ENCODE peak calls at places on chromosomes 2 and 18, in nine cellular contexts. T is H1, P is stomach, F is HCT116, Z is sigmoid colon, D is Panc1, J is esophagus muscularis mucosa, X is SK-N-SH, O is breast epithelium. G is an unnamed sample.

GRCh38 chr2:9256570-9257043 is 50.0 kb downstream of the ASAP2 start:
- DNase-seq in D (no peak), P (no peak), J (no peak), T (no peak), O (no peak), F (no peak), X (peak; percentile 73), Z (no peak), G (no peak)

GRCh38 chr2:84297155-84297554 is 161.9 kb downstream of the SUCLG1 start:
- DNase-seq in X (no peak), P (no peak), F (peak; percentile 75), O (no peak), J (no peak), T (no peak), Z (no peak), D (no peak), G (no peak)

GRCh38 chr2:37809525-37809924 is 115.6 kb upstream of the RMDN2 start:
- DNase-seq in X (peak; percentile 33), D (no peak), O (no peak), J (peak; percentile 7), Z (no peak), P (peak; percentile 34), F (peak; percentile 12), T (no peak), G (no peak)

GRCh38 chr18:3088044-3088443 is 75.1 kb upstream of the LPIN2 start:
- DNase-seq in Z (no peak), J (peak; percentile 34), T (no peak), X (no peak), P (no peak), D (no peak), F (no peak), O (no peak), G (no peak)

GRCh38 chr2:23757686-23758433 is 169.1 kb downstream of the ATAD2B start:
- DNase-seq in X (no peak), Z (no peak), P (no peak), F (peak; percentile 48), O (no peak), J (no peak), D (peak; percentile 42), T (no peak), G (no peak)

GRCh38 chr2:69386376-69386775 is 651 bp downstream of the GFPT1 start:
- DNase-seq in P (no peak), Z (no peak), X (peak; percentile 26), J (no peak), T (peak; percentile 11), D (no peak), O (no peak), F (no peak), G (no peak)

GRCh38 chr2:21912405-21912804 is 788.6 kb downstream of the TDRD15 start:
- DNase-seq in F (no peak), P (no peak), D (no peak), T (no peak), Z (no peak), O (no peak), X (no peak), J (no peak), G (no peak)

GRCh38 chr18:74063552-74063951 is 84.1 kb downstream of the FBXO15 start:
- DNase-seq in Z (no peak), T (no peak), J (peak; percentile 88), P (no peak), O (no peak), D (no peak), F (no peak), X (no peak), G (no peak)

GRCh38 chr2:10863837-10864236 is 47.9 kb upstream of the KCNF1 start:
- DNase-seq in X (no peak), T (no peak), Z (no peak), J (no peak), F (no peak), P (no peak), O (no peak), D (no peak), G (no peak)

GRCh38 chr2:166158546-166158945 is 30.7 kb upstream of the SCN1A start:
- DNase-seq in O (no peak), D (no peak), P (no peak), F (no peak), J (no peak), T (no peak), X (no peak), Z (no peak), G (no peak)

GRCh38 chr2:158600155-158600802 is 143.5 kb downstream of the PKP4 start:
- DNase-seq in X (no peak), D (peak; percentile 71), F (no peak), P (peak; percentile 57), Z (no peak), O (no peak), T (no peak), J (no peak), G (peak; percentile 51)

GRCh38 chr2:232574674-232575403 is 24.4 kb downstream of the EIF4E2 start:
- DNase-seq in O (no peak), D (no peak), Z (no peak), P (no peak), F (no peak), T (no peak), X (no peak), J (no peak), G (no peak)

GRCh38 chr18:56316727-56317126 is 321.7 kb downstream of the TXNL1 start:
- DNase-seq in J (no peak), D (no peak), Z (no peak), X (no peak), P (no peak), T (no peak), O (no peak), F (no peak), G (no peak)

GRCh38 chr2:230557056-230557455 is 141.1 kb downstream of the SP100 start:
- DNase-seq in P (no peak), J (no peak), T (no peak), X (no peak), Z (no peak), F (no peak), O (no peak), D (no peak), G (no peak)

GRCh38 chr2:156464106-156464505 is 27.9 kb downstream of the GPD2 start:
- DNase-seq in D (no peak), X (no peak), T (no peak), O (no peak), P (no peak), F (no peak), J (no peak), Z (no peak), G (no peak)

GRCh38 chr2:17752281-17752680 is 1.3 kb downstream of the SMC6 start:
- DNase-seq in Z (no peak), D (no peak), F (no peak), O (no peak), T (no peak), X (no peak), P (no peak), J (no peak), G (no peak)

DNA sequence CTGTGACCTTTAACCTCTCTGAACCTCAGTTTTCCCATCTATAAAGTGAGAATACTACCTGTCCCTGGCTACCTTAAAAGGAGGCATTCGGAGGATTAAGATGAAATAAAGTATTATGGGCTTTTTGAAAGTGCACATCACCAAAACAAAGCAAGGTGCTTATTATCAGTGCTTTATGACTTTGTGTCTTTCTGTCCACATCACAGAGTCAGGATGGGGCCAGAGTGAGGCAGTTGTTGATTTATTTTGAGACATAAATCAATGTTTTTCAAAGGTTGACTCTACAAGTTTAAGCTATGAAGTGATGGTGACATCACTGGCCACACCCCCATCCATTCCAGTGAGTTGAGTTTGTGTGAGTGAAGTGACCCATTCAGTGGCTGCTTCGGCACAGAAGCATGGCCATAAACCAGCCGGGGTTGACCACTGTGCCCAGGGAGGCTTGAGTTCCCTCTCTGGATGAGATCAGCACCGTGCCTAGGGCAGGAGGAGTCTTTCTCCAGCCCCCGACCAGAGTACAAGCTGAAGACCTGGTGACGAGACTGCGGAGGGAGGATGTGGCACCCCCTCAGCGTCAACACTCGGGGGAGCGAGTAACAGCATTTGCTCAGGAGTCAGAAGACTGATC is 89.0 kb upstream of the PPP1CB start:
- DNase-seq in O (no peak), J (no peak), T (no peak), Z (peak; percentile 81), X (no peak), P (peak; percentile 53), F (no peak), D (no peak), G (no peak)
- TF ChIP-seq POLR2AphosphoS5 in O (no peak), J (peak; percentile 90), T (no peak), Z (peak; percentile 36), X (no peak), P (no peak), F (no peak), D (no peak), G (no peak)

GRCh38 chr18:26157326-26157725 is 23.7 kb downstream of the PSMA8 start:
- DNase-seq in D (no peak), X (no peak), J (no peak), O (no peak), F (no peak), P (no peak), T (no peak), Z (no peak), G (no peak)

GRCh38 chr18:26164571-26164970 is 30.9 kb downstream of the PSMA8 start:
- DNase-seq in T (no peak), D (no peak), X (peak; percentile 42), O (no peak), Z (no peak), F (no peak), P (no peak), J (no peak), G (no peak)

GRCh38 chr18:26159353-26159752 is 25.7 kb downstream of the PSMA8 start:
- DNase-seq in D (no peak), J (no peak), O (no peak), T (no peak), Z (no peak), P (no peak), F (peak; percentile 1), X (no peak), G (no peak)
- TF ChIP-seq CTCF in D (peak; percentile 34), J (no peak), O (no peak), T (no peak), Z (no peak), P (no peak), F (peak; percentile 43), X (peak; percentile 51), G (no peak)

DNA sequence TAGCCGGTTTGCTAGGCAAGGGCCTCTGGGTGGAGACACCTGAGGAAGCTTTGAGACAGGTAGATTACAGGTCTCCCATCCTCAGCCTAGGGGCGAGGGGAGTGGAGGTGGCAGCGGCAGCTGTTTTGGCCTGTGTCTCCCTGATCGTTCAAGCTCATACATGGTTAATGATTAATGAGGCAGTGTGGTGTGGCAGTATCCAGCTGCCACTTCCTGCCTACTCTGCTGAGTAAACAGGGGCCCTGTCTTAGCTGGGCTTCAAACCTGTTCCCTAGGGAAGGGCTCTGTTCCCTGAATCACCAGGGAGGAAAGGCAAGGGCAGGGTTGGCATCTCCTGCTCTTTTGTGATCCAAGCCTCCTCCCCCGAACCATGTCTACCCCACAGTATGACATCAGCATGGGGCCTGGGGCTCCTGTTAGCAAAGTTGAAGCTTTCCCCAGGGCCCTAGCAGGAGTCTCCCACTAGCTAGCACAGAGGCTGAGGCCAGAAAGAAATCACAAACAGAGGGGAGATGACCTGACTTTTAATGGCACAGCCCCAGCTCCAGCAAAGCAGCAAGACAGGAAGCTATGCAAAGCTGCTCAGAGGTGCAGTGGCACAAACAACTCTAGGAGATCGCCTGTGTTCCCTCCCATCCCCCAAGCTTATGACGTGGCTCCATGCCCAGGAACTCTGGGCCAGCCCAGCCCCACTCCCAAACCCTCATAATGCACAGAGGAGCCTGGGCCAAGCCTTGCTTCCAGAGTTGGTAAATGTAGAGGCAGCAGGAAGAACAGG is 3.7 kb upstream of the TUBA4B start:
- DNase-seq in P (peak; percentile 94), F (no peak), J (no peak), X (no peak), Z (peak; percentile 91), T (no peak), O (peak; percentile 89), D (no peak), G (peak; percentile 95)
- TF ChIP-seq POLR2AphosphoS5 in P (peak; percentile 92), F (no peak), J (peak; percentile 68), X (no peak), Z (peak; percentile 66), T (no peak), O (peak; percentile 49), D (peak; percentile 11), G (peak; percentile 94)

GRCh38 chr2:113173563-113174368 is at the start of gene PSD4:
- DNase-seq in P (peak; percentile 59), F (no peak), D (no peak), J (no peak), Z (no peak), O (peak; percentile 37), X (no peak), T (no peak), G (no peak)
- TF ChIP-seq CTCF in P (no peak), F (no peak), D (no peak), J (no peak), Z (no peak), O (no peak), X (no peak), T (no peak), G (no peak)

G was measured in prostate gland.